ENCODE peak calls at places on chromosomes 5 and 9, in four cellular contexts. One of them, this sample, is unnamed. For H3K36me3 and H3K9me3, the result is how much of the 10 kb centered on the place peaks cover.

GRCh38 chr5:144325532-144325931 is 154.9 kb downstream of the KCTD16 start:
- DNase-seq in adrenal gland: no peak
- DNase-seq in body of pancreas: no peak
- DNase-seq in psoas muscle: no peak
- DNase-seq in this sample: no peak

GRCh38 chr9:137607141-137607857 is 1.8 kb downstream of the ARRDC1 start:
- DNase-seq in adrenal gland: no peak
- DNase-seq in body of pancreas: no peak
- DNase-seq in psoas muscle: no peak
- DNase-seq in this sample: no peak

GRCh38 chr9:86968258-86968920 is 21.1 kb upstream of the GAS1 start:
- DNase-seq in adrenal gland: no peak
- DNase-seq in body of pancreas: no peak
- DNase-seq in psoas muscle: no peak
- DNase-seq in this sample: peak

GRCh38 chr5:153749941-153750340 is 259.5 kb downstream of the GRIA1 start:
- DNase-seq in adrenal gland: no peak
- DNase-seq in body of pancreas: no peak
- DNase-seq in psoas muscle: no peak
- DNase-seq in this sample: peak

GRCh38 chr5:35924950-35925722 is 13.3 kb downstream of the CAPSL start:
- DNase-seq in adrenal gland: peak
- DNase-seq in body of pancreas: peak
- DNase-seq in psoas muscle: peak
- DNase-seq in this sample: peak

GRCh38 chr5:69129413-69129812 is 35.6 kb downstream of the SLC30A5 start:
- DNase-seq in adrenal gland: no peak
- DNase-seq in body of pancreas: no peak
- DNase-seq in psoas muscle: no peak
- DNase-seq in this sample: no peak

GRCh38 chr5:32501071-32501470 is 56.5 kb upstream of the ZFR start:
- DNase-seq in adrenal gland: no peak
- DNase-seq in body of pancreas: no peak
- DNase-seq in psoas muscle: no peak
- DNase-seq in this sample: no peak

GRCh38 chr9:110877376-110877775 is 160.9 kb downstream of the LPAR1 start:
- DNase-seq in adrenal gland: no peak
- DNase-seq in body of pancreas: no peak
- DNase-seq in psoas muscle: no peak
- DNase-seq in this sample: no peak

GRCh38 chr5:168898261-168898911 is 319.2 kb upstream of the PANK3 start:
- DNase-seq in adrenal gland: no peak
- DNase-seq in body of pancreas: no peak
- DNase-seq in psoas muscle: no peak
- DNase-seq in this sample: no peak

GRCh38 chr5:95899848-95900247 is 61.8 kb downstream of the ELL2 start:
- DNase-seq in adrenal gland: no peak
- DNase-seq in body of pancreas: no peak
- DNase-seq in psoas muscle: no peak
- DNase-seq in this sample: no peak
- H3K36me3 ChIP-seq in adrenal gland: under half
- H3K36me3 ChIP-seq in body of pancreas: under half
- H3K36me3 ChIP-seq in psoas muscle: under half
- H3K36me3 ChIP-seq in this sample: half or more

GRCh38 chr9:37034938-37035471 is 937 bp upstream of the PAX5 start:
- DNase-seq in adrenal gland: no peak
- DNase-seq in body of pancreas: no peak
- DNase-seq in psoas muscle: no peak
- DNase-seq in this sample: no peak
- H3K4me3 ChIP-seq in adrenal gland: no peak
- H3K4me3 ChIP-seq in body of pancreas: no peak
- H3K4me3 ChIP-seq in psoas muscle: no peak
- H3K4me3 ChIP-seq in this sample: no peak

GRCh38 chr5:110134963-110135935 is 445.5 kb downstream of the MAN2A1 start:
- DNase-seq in adrenal gland: no peak
- DNase-seq in body of pancreas: no peak
- DNase-seq in psoas muscle: no peak
- DNase-seq in this sample: no peak
- H3K9me3 ChIP-seq in adrenal gland: under half
- H3K9me3 ChIP-seq in body of pancreas: under half
- H3K9me3 ChIP-seq in psoas muscle: under half
- H3K9me3 ChIP-seq in this sample: under half

GRCh38 chr5:571791-572190 is 40.3 kb upstream of the CEP72 start:
- DNase-seq in adrenal gland: no peak
- DNase-seq in body of pancreas: no peak
- DNase-seq in psoas muscle: no peak
- DNase-seq in this sample: no peak
- H3K36me3 ChIP-seq in adrenal gland: under half
- H3K36me3 ChIP-seq in body of pancreas: under half
- H3K36me3 ChIP-seq in psoas muscle: under half
- H3K36me3 ChIP-seq in this sample: under half

DNA sequence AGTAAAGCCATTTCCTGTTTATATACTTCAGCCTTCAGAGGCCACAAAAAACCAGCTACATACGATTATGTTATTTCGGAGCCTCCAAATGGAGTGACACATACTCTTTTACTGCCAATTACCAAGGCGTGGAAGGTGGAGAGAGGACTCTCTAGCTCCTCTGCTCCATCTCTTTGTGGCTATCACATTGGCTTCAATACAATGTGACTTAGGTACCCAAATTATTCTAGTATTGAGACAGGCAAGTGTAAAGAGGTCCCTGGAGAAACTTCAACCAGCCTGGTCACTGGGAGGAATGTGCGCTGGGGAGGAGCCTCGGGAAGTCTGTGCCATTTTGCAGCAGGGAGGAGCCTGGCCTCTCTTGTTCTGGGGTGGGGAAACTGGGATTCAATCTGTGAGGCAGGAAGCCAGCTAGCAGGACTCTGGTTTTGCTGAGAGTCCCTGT is 85.8 kb upstream of the TAS2R1 start:
- DNase-seq in adrenal gland: no peak
- DNase-seq in body of pancreas: no peak
- DNase-seq in psoas muscle: no peak
- DNase-seq in this sample: peak
- H3K4me3 ChIP-seq in adrenal gland: no peak
- H3K4me3 ChIP-seq in body of pancreas: no peak
- H3K4me3 ChIP-seq in psoas muscle: no peak
- H3K4me3 ChIP-seq in this sample: no peak

GRCh38 chr9:92846662-92847145 is 31.1 kb downstream of the ZNF484 start:
- DNase-seq in adrenal gland: no peak
- DNase-seq in body of pancreas: no peak
- DNase-seq in psoas muscle: no peak
- DNase-seq in this sample: no peak
- H3K9me3 ChIP-seq in adrenal gland: under half
- H3K9me3 ChIP-seq in body of pancreas: under half
- H3K9me3 ChIP-seq in psoas muscle: half or more
- H3K9me3 ChIP-seq in this sample: half or more

This sample was measured in MG63.